ENCODE peak calls at places on chromosomes 2 and 18, in ten cellular contexts. H is mammary epithelial cell, P is upper lobe of right lung, M is GM23248, Y is right lobe of liver, Q is astrocyte, G is right atrium auricular region, B is lung, T is sigmoid colon, C is DND-41. E is an unnamed sample. For H3K4me1 and H3K36me3, the result is how much of the 10 kb centered on the place peaks cover.

GRCh38 chr2:15363142-15363541 is 198.0 kb downstream of the NBAS start:
- DNase-seq in Q (peak), G (no peak), Y (no peak), B (no peak), C (no peak), T (no peak), M (peak), H (peak), P (no peak), E (no peak)

GRCh38 chr2:112891333-112891950 is 19.5 kb upstream of the IL37 start:
- DNase-seq in C (no peak), G (no peak), Q (no peak), H (peak), Y (no peak), P (no peak), M (no peak), B (no peak), T (no peak), E (no peak)

GRCh38 chr18:49612515-49613033 is 50.7 kb downstream of the LIPG start:
- DNase-seq in M (no peak), B (no peak), C (no peak), Q (no peak), T (no peak), Y (no peak), G (no peak), H (peak), P (no peak), E (no peak)

GRCh38 chr2:157413342-157414035 is 30.4 kb downstream of the CYTIP start:
- DNase-seq in Q (no peak), T (no peak), Y (no peak), P (no peak), C (no peak), H (no peak), M (no peak), B (no peak), G (no peak), E (peak)

GRCh38 chr2:202339052-202339870 is 36.9 kb upstream of the BMPR2 start:
- DNase-seq in T (no peak), P (no peak), C (no peak), Q (peak), H (peak), M (peak), G (no peak), Y (no peak), B (no peak), E (no peak)

GRCh38 chr18:36364911-36365624 is 67.6 kb downstream of the FHOD3 start:
- DNase-seq in H (no peak), Y (no peak), C (no peak), M (no peak), P (no peak), T (no peak), G (no peak), B (no peak), Q (no peak), E (no peak)

GRCh38 chr2:29066271-29066860 is 8.0 kb downstream of the PCARE start:
- DNase-seq in P (no peak), B (no peak), T (no peak), Q (peak), G (peak), M (peak), Y (no peak), C (no peak), H (peak), E (no peak)

GRCh38 chr2:241110607-241111442 is 8.7 kb upstream of the MTERF4 start:
- DNase-seq in G (no peak), C (no peak), Q (no peak), H (no peak), M (no peak), P (no peak), T (peak), B (no peak), Y (no peak), E (no peak)

GRCh38 chr2:226796012-226796839 is 3.4 kb downstream of the IRS1 start:
- DNase-seq in P (no peak), B (no peak), T (peak), Y (peak), M (peak), G (no peak), C (no peak), H (no peak), Q (no peak), E (no peak)

GRCh38 chr18:27276886-27277285 is 91.8 kb upstream of the CHST9 start:
- DNase-seq in B (no peak), T (no peak), G (no peak), H (no peak), C (no peak), Q (no peak), M (no peak), P (no peak), Y (no peak), E (no peak)

GRCh38 chr2:222900354-222900753 is 39.5 kb downstream of the ACSL3 start:
- DNase-seq in M (peak), C (no peak), P (no peak), G (no peak), B (no peak), H (no peak), Q (peak), T (no peak), Y (no peak), E (no peak)

GRCh38 chr18:66571845-66572244 is 32.0 kb downstream of the CDH19 start:
- DNase-seq in M (no peak), B (no peak), H (no peak), Y (no peak), G (no peak), C (no peak), P (no peak), Q (no peak), T (no peak), E (no peak)

GRCh38 chr2:198483046-198483445 is 678.7 kb downstream of the PLCL1 start:
- DNase-seq in Y (no peak), T (no peak), G (no peak), B (no peak), P (no peak), C (no peak), M (peak), Q (no peak), H (no peak), E (no peak)

GRCh38 chr18:52615321-52615720 is 275.3 kb downstream of the DCC start:
- DNase-seq in B (no peak), M (no peak), Q (no peak), C (no peak), T (no peak), Y (no peak), H (no peak), G (no peak), P (no peak), E (no peak)

GRCh38 chr2:100831831-100832230 is 11.9 kb downstream of the NPAS2 start:
- DNase-seq in Y (no peak), P (no peak), B (no peak), G (peak), H (no peak), M (peak), Q (no peak), C (no peak), T (peak), E (no peak)

GRCh38 chr2:27956895-27957294 is 66.4 kb downstream of the BABAM2 start:
- DNase-seq in Y (no peak), C (no peak), T (no peak), M (peak), B (no peak), H (peak), G (no peak), P (no peak), Q (peak), E (no peak)

GRCh38 chr2:157420771-157421323 is 23.0 kb downstream of the CYTIP start:
- DNase-seq in P (no peak), H (peak), T (no peak), Y (no peak), Q (no peak), G (no peak), M (peak), B (no peak), C (no peak), E (no peak)

GRCh38 chr2:191014653-191015020 is 666 bp upstream of the STAT1 start:
- DNase-seq in M (no peak), B (no peak), G (no peak), H (no peak), Y (no peak), T (no peak), Q (no peak), P (no peak), C (no peak), E (no peak)

GRCh38 chr2:6973895-6974545 is 56.8 kb downstream of the RNF144A start:
- DNase-seq in H (peak), C (no peak), Y (no peak), P (no peak), B (no peak), M (peak), Q (peak), G (no peak), T (no peak), E (no peak)

GRCh38 chr2:28378679-28379392 is 13.8 kb upstream of the FOSL2 start:
- DNase-seq in G (no peak), P (peak), C (no peak), M (no peak), Q (no peak), B (no peak), H (no peak), Y (no peak), T (no peak), E (no peak)

GRCh38 chr18:11179959-11180519 is 30.7 kb upstream of the PIEZO2 start:
- DNase-seq in G (no peak), B (no peak), C (no peak), M (no peak), P (no peak), T (no peak), H (no peak), Q (no peak), Y (no peak), E (no peak)

DNA sequence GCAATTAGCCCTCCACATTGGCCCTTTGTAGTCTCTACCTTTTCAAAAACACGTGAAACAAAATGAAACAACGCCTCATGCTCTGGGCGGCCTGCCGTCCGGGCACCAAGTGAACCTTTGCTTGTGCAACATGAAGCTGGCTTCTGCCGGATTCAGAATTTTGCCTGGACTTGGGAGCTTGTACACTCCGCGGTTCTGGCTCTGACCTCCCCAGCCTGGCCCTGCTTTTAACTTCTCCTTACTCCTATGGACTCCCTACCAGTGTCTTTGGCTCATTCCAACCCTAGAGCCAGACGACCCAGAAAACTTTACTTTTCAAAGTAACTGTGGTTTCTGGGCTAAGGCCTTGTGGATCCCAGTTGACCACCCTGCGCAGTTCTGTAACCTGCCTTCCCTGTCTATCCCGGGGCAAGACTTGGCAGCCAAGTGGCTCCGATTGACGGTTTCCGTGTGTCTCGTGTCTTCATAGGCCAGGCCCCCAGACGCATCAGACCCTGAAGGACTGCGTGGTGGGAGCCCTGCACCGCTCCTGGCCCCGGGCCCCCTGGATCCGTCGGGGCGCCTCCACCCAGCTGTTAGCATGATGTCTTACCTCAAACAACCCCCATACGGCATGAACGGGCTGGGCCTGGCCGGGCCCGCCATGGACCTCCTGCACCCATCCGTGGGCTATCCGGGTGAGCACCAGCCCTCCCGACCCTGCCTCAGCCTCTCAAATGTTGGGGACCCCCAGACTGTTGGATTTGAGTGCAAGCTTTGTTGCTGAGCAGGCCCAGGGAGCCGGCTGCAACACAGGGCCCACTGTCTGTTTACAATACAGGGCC is 2.0 kb downstream of the OTX1 start:
- DNase-seq in G (no peak), T (peak), Y (peak), Q (no peak), C (no peak), M (no peak), B (no peak), P (no peak), H (no peak), E (no peak)
- H3K4me1 ChIP-seq in G (under half), T (half or more), Y (under half), Q (under half), C (under half), M (under half), B (under half), P (half or more), H (under half), E (half or more)

GRCh38 chr18:45856526-45856925 is 31.1 kb downstream of the SIGLEC15 start:
- DNase-seq in P (no peak), G (no peak), C (no peak), B (no peak), Q (peak), M (peak), H (no peak), T (no peak), Y (no peak), E (no peak)
- H3K36me3 ChIP-seq in P (half or more), G (half or more), C (half or more), B (half or more), Q (half or more), M (half or more), H (under half), T (under half), Y (under half), E (half or more)

GRCh38 chr18:42654561-42654960 is 460.9 kb downstream of the RIT2 start:
- DNase-seq in Q (peak), B (no peak), P (no peak), G (no peak), H (peak), Y (no peak), M (peak), C (no peak), T (no peak), E (no peak)

GRCh38 chr18:42644729-42645131 is 470.8 kb downstream of the RIT2 start:
- DNase-seq in G (no peak), P (no peak), Q (peak), B (no peak), Y (no peak), T (no peak), C (no peak), H (peak), M (no peak), E (no peak)

GRCh38 chr18:42649636-42650035 is 465.8 kb downstream of the RIT2 start:
- DNase-seq in T (no peak), Y (no peak), P (no peak), C (no peak), H (peak), Q (peak), G (no peak), B (no peak), M (peak), E (no peak)
- H3K4me3 ChIP-seq in T (no peak), Y (no peak), P (no peak), C (no peak), H (no peak), Q (no peak), G (no peak), B (no peak), M (no peak), E (no peak)

GRCh38 chr2:85770786-85771409 is 17.1 kb downstream of the ATOH8 start:
- DNase-seq in B (no peak), P (no peak), Q (no peak), T (no peak), M (no peak), G (no peak), C (no peak), Y (no peak), H (no peak), E (no peak)
- H3K4me1 ChIP-seq in B (under half), P (half or more), Q (half or more), T (half or more), M (under half), G (under half), C (under half), Y (half or more), H (under half), E (under half)

E was measured in CD4-positive, CD25-positive, alpha-beta regulatory T cell.